ENCODE peak calls at places on chromosomes 13 and 19, in eight cellular contexts. R is brain pericyte; E is HEK293T; K is stimulated activated CD4-positive, alpha-beta T cell treated with anti-CD3 and anti-CD28 coated beads, Interleukin-2, amount 100 ng/mL, for 24 hours; Y is hypothalamus; L is NCI-H1092; G is skeletal muscle cell; Z is activated CD4-positive, alpha-beta T cell treated with anti-CD3 and anti-CD28 coated beads, Interleukin-2, amount 50 U/mL, for 48 hours. B is an unnamed sample.

GRCh38 chr13:21106089-21106488 is 44.7 kb upstream of the LATS2 start:
- DNase-seq in Y (no peak), R (no peak), Z (no peak), K (no peak), E (no peak), G (peak), L (no peak), B (no peak)

GRCh38 chr13:26323764-26324163 is 69.8 kb downstream of the CDK8 start:
- DNase-seq in Z (no peak), E (no peak), R (no peak), G (no peak), K (no peak), Y (no peak), L (no peak), B (no peak)

GRCh38 chr13:92512852-92513251 is 713.8 kb upstream of the GPC6 start:
- DNase-seq in L (no peak), Y (no peak), K (no peak), G (no peak), R (no peak), Z (no peak), E (no peak), B (no peak)

GRCh38 chr13:43787998-43788397 is 1.2 kb upstream of the ENOX1 start:
- DNase-seq in L (no peak), Z (no peak), Y (peak), E (no peak), G (no peak), R (no peak), K (no peak), B (no peak)

GRCh38 chr13:36096411-36097184 is 34.6 kb downstream of the DCLK1 start:
- DNase-seq in L (no peak), Y (no peak), E (no peak), R (no peak), G (peak), K (no peak), Z (no peak), B (no peak)

GRCh38 chr19:18674616-18675015 is 8.9 kb upstream of the CRTC1 start:
- DNase-seq in Z (no peak), G (no peak), L (no peak), E (no peak), K (no peak), Y (peak), R (no peak), B (no peak)

GRCh38 chr19:9453953-9454352 is 18.6 kb upstream of the ZNF266 start:
- DNase-seq in Z (no peak), L (no peak), R (no peak), G (no peak), K (no peak), E (no peak), Y (no peak), B (no peak)

GRCh38 chr13:44184740-44185139 is 188.9 kb upstream of the SERP2 start:
- DNase-seq in K (no peak), Z (no peak), Y (no peak), R (no peak), E (no peak), L (no peak), G (no peak), B (no peak)

GRCh38 chr19:3821857-3822364 is 35.7 kb upstream of the MATK start:
- DNase-seq in Y (peak), E (peak), Z (peak), G (no peak), R (no peak), K (peak), L (peak), B (peak)

GRCh38 chr19:32269831-32270230 is 75.6 kb upstream of the ZNF507 start:
- DNase-seq in Z (no peak), R (no peak), E (no peak), K (no peak), L (no peak), G (no peak), Y (no peak), B (no peak)

GRCh38 chr19:32567486-32567885 is 13.5 kb upstream of the PDCD5 start:
- DNase-seq in G (no peak), L (no peak), Y (no peak), K (no peak), E (no peak), Z (no peak), R (no peak), B (no peak)

GRCh38 chr13:32804673-32805260 is 211.5 kb upstream of the KL start:
- DNase-seq in Z (no peak), Y (peak), R (no peak), E (no peak), G (no peak), K (no peak), L (no peak), B (no peak)

GRCh38 chr13:57633950-57634828 is 2.6 kb downstream of the PCDH17 start:
- DNase-seq in Z (no peak), R (no peak), E (no peak), L (no peak), K (no peak), Y (peak), G (no peak), B (peak)

GRCh38 chr19:3098515-3099346 is 4.6 kb downstream of the GNA11 start:
- DNase-seq in Z (no peak), E (no peak), R (no peak), G (no peak), L (no peak), Y (no peak), K (no peak), B (peak)

GRCh38 chr13:110119943-110120905 is 186.7 kb downstream of the COL4A1 start:
- DNase-seq in R (no peak), Y (no peak), K (no peak), Z (no peak), L (no peak), G (no peak), E (no peak), B (no peak)

GRCh38 chr19:47704024-47704423 is 9.2 kb upstream of the EHD2 start:
- DNase-seq in L (no peak), Y (no peak), G (no peak), E (no peak), K (no peak), Z (no peak), R (peak), B (no peak)

GRCh38 chr19:57651654-57651996 is 17.1 kb upstream of the ZSCAN4 start:
- DNase-seq in R (no peak), G (no peak), L (no peak), Y (no peak), E (no peak), Z (no peak), K (no peak), B (no peak)

GRCh38 chr19:15248648-15249559 is 16.7 kb upstream of the EPHX3 start:
- DNase-seq in R (peak), Y (peak), L (no peak), Z (no peak), G (peak), K (no peak), E (no peak), B (peak)

GRCh38 chr19:38634757-38635482 is 12.5 kb upstream of the ACTN4 start:
- DNase-seq in K (peak), L (peak), Z (peak), G (no peak), E (peak), R (no peak), Y (peak), B (peak)